ENCODE peak calls at places on chromosomes 13 and 19, in four cellular contexts. One of them, this sample, is unnamed.

GRCh38 chr19:56142087-56142787 is 1.1 kb downstream of the ZNF444 start:
- DNase-seq in fibroblast of lung: no peak
- DNase-seq in right lobe of liver: peak; percentile 63
- DNase-seq in ovary: no peak
- DNase-seq in this sample: no peak

GRCh38 chr13:113092776-113093579 is 12.6 kb upstream of the F7 start:
- DNase-seq in fibroblast of lung: no peak
- DNase-seq in right lobe of liver: peak; percentile 17
- DNase-seq in ovary: no peak
- DNase-seq in this sample: no peak

GRCh38 chr19:33528404-33528803 is 6.8 kb upstream of the PEPD start:
- DNase-seq in fibroblast of lung: no peak
- DNase-seq in right lobe of liver: no peak
- DNase-seq in ovary: no peak
- DNase-seq in this sample: no peak

GRCh38 chr13:98523455-98524102 is 53.3 kb downstream of the STK24 start:
- DNase-seq in fibroblast of lung: no peak
- DNase-seq in right lobe of liver: no peak
- DNase-seq in ovary: no peak
- DNase-seq in this sample: no peak

GRCh38 chr19:46924874-46925547 is 64.2 kb downstream of the ARHGAP35 start:
- DNase-seq in fibroblast of lung: no peak
- DNase-seq in right lobe of liver: no peak
- DNase-seq in ovary: no peak
- DNase-seq in this sample: peak; percentile 54

GRCh38 chr13:47433461-47434005 is 536.7 kb upstream of the HTR2A start:
- DNase-seq in fibroblast of lung: peak; percentile 45
- DNase-seq in right lobe of liver: no peak
- DNase-seq in ovary: no peak
- DNase-seq in this sample: peak; percentile 11

GRCh38 chr19:46413262-46414031 is at the start of gene CCDC8:
- DNase-seq in fibroblast of lung: peak; percentile 98
- DNase-seq in right lobe of liver: peak; percentile 60
- DNase-seq in ovary: peak; percentile 97
- DNase-seq in this sample: peak; percentile 91

GRCh38 chr13:110380359-110381028 is 73.4 kb downstream of the COL4A2 start:
- DNase-seq in fibroblast of lung: peak; percentile 95
- DNase-seq in right lobe of liver: no peak
- DNase-seq in ovary: no peak
- DNase-seq in this sample: peak; percentile 88

GRCh38 chr13:94249512-94249911 is 230.0 kb downstream of the DCT start:
- DNase-seq in fibroblast of lung: peak; percentile 94
- DNase-seq in right lobe of liver: no peak
- DNase-seq in ovary: no peak
- DNase-seq in this sample: peak; percentile 78

GRCh38 chr19:4370418-4371041 is 27.2 kb downstream of the MPND start:
- DNase-seq in fibroblast of lung: no peak
- DNase-seq in right lobe of liver: peak; percentile 19
- DNase-seq in ovary: no peak
- DNase-seq in this sample: no peak
- H3K4me3 ChIP-seq in fibroblast of lung: no peak overlapping the region
- H3K4me3 ChIP-seq in right lobe of liver: no peak overlapping the region
- H3K4me3 ChIP-seq in ovary: no peak overlapping the region
- H3K4me3 ChIP-seq in this sample: no peak overlapping the region

GRCh38 chr19:35493971-35494370 is 3.7 kb upstream of the KRTDAP start:
- DNase-seq in fibroblast of lung: no peak
- DNase-seq in right lobe of liver: no peak
- DNase-seq in ovary: no peak
- DNase-seq in this sample: no peak
- H3K4me3 ChIP-seq in fibroblast of lung: no peak overlapping the region
- H3K4me3 ChIP-seq in right lobe of liver: no peak overlapping the region
- H3K4me3 ChIP-seq in ovary: no peak overlapping the region
- H3K4me3 ChIP-seq in this sample: no peak overlapping the region

GRCh38 chr19:39307822-39308530 is 11.8 kb downstream of the IFNL1 start:
- DNase-seq in fibroblast of lung: no peak
- DNase-seq in right lobe of liver: no peak
- DNase-seq in ovary: no peak
- DNase-seq in this sample: no peak
- H3K4me3 ChIP-seq in fibroblast of lung: no peak overlapping the region
- H3K4me3 ChIP-seq in right lobe of liver: no peak overlapping the region
- H3K4me3 ChIP-seq in ovary: no peak overlapping the region
- H3K4me3 ChIP-seq in this sample: no peak overlapping the region

GRCh38 chr13:35720690-35721554 is 244.4 kb upstream of the MAB21L1 start:
- DNase-seq in fibroblast of lung: peak; percentile 39
- DNase-seq in right lobe of liver: peak; percentile 45
- DNase-seq in ovary: peak; percentile 72
- DNase-seq in this sample: peak; percentile 57
- H3K4me3 ChIP-seq in fibroblast of lung: peak overlapping the region; percentile 56
- H3K4me3 ChIP-seq in right lobe of liver: no peak overlapping the region
- H3K4me3 ChIP-seq in ovary: peak overlapping the region; percentile 13
- H3K4me3 ChIP-seq in this sample: peak overlapping the region; percentile 52

This sample was measured in fibroblast of the aortic adventitia.